ENCODE peak calls at places on chromosomes 6 and 20, in seven cellular contexts. V, Z, X, R, G, E and W are unnamed samples.

GRCh38 chr20:19773471-19773870 is 15.4 kb downstream of the RIN2 start:
- DNase-seq in V (no peak), Z (no peak), X (no peak), R (no peak), G (no peak), E (no peak), W (no peak)

GRCh38 chr6:42339991-42340401 is 111.7 kb downstream of the TRERF1 start:
- DNase-seq in V (no peak), Z (no peak), X (peak), R (no peak), G (no peak), E (no peak), W (no peak)

GRCh38 chr20:43987531-43987930 is 72.9 kb downstream of the TOX2 start:
- DNase-seq in V (no peak), Z (no peak), X (no peak), R (no peak), G (no peak), E (no peak), W (no peak)

GRCh38 chr20:34626978-34627377 is 49.9 kb downstream of the PIGU start:
- DNase-seq in V (no peak), Z (no peak), X (no peak), R (no peak), G (no peak), E (no peak), W (no peak)

GRCh38 chr20:10178727-10179313 is 39.8 kb upstream of the SNAP25 start:
- DNase-seq in V (no peak), Z (no peak), X (no peak), R (no peak), G (no peak), E (no peak), W (no peak)

GRCh38 chr6:80714513-80714912 is 608.0 kb downstream of the BCKDHB start:
- DNase-seq in V (no peak), Z (no peak), X (no peak), R (no peak), G (no peak), E (no peak), W (no peak)

GRCh38 chr6:140623498-140623897 is 1249.0 kb upstream of the CITED2 start:
- DNase-seq in V (peak), Z (no peak), X (peak), R (no peak), G (peak), E (no peak), W (no peak)

GRCh38 chr6:140045116-140045515 is 670.7 kb upstream of the CITED2 start:
- DNase-seq in V (no peak), Z (no peak), X (no peak), R (no peak), G (no peak), E (no peak), W (no peak)

GRCh38 chr6:135146160-135146920 is 34.8 kb upstream of the MYB start:
- DNase-seq in V (no peak), Z (no peak), X (peak), R (no peak), G (no peak), E (no peak), W (no peak)

GRCh38 chr6:142886431-142887170 is 58.4 kb downstream of the HIVEP2 start:
- DNase-seq in V (peak), Z (no peak), X (no peak), R (no peak), G (peak), E (no peak), W (peak)

GRCh38 chr6:130503146-130503545 is 137.3 kb downstream of the TMEM200A start:
- DNase-seq in V (peak), Z (no peak), X (no peak), R (no peak), G (no peak), E (no peak), W (no peak)

GRCh38 chr6:136822379-136823127 is at the start of gene PEX7:
- DNase-seq in V (peak), Z (peak), X (peak), R (peak), G (peak), E (peak), W (peak)

GRCh38 chr6:87697581-87698552 is 4.2 kb downstream of the AKIRIN2 start:
- DNase-seq in V (peak), Z (no peak), X (no peak), R (no peak), G (no peak), E (no peak), W (no peak)

GRCh38 chr20:38119446-38119845 is 45.6 kb downstream of the TGM2 start:
- DNase-seq in V (no peak), Z (peak), X (no peak), R (no peak), G (no peak), E (no peak), W (no peak)

GRCh38 chr6:16547586-16547985 is 213.7 kb downstream of the ATXN1 start:
- DNase-seq in V (no peak), Z (no peak), X (no peak), R (no peak), G (no peak), E (no peak), W (no peak)

GRCh38 chr20:17731233-17731632 is 31.5 kb downstream of the BANF2 start:
- DNase-seq in V (no peak), Z (no peak), X (no peak), R (no peak), G (no peak), E (no peak), W (no peak)

GRCh38 chr20:33814238-33814712 is 3.1 kb downstream of the CHMP4B start:
- DNase-seq in V (no peak), Z (no peak), X (no peak), R (no peak), G (no peak), E (no peak), W (no peak)

GRCh38 chr20:44738779-44739477 is 6.7 kb upstream of the KCNK15 start:
- DNase-seq in V (peak), Z (no peak), X (peak), R (peak), G (peak), E (peak), W (no peak)

GRCh38 chr20:40305303-40305702 is 383.7 kb downstream of the MAFB start:
- DNase-seq in V (no peak), Z (peak), X (no peak), R (no peak), G (no peak), E (no peak), W (no peak)

GRCh38 chr20:56465997-56466396 is 2.4 kb upstream of the RTF2 start:
- DNase-seq in V (no peak), Z (no peak), X (no peak), R (no peak), G (no peak), E (no peak), W (no peak)

GRCh38 chr6:33812669-33813068 is 8.9 kb upstream of the MLN start:
- DNase-seq in V (peak), Z (no peak), X (peak), R (peak), G (peak), E (peak), W (peak)

GRCh38 chr6:7624781-7625710 is 35.0 kb downstream of the SNRNP48 start:
- DNase-seq in V (no peak), Z (peak), X (no peak), R (no peak), G (no peak), E (peak), W (no peak)

GRCh38 chr6:109174911-109175310 is 79.6 kb downstream of the CEP57L1 start:
- DNase-seq in V (no peak), Z (no peak), X (no peak), R (no peak), G (no peak), E (no peak), W (no peak)

GRCh38 chr6:28742668-28743270 is 181.0 kb downstream of the TRIM27 start:
- DNase-seq in V (peak), Z (peak), X (peak), R (no peak), G (peak), E (no peak), W (no peak)

GRCh38 chr20:13183005-13183404 is 38.1 kb upstream of the ISM1 start:
- DNase-seq in V (no peak), Z (no peak), X (no peak), R (no peak), G (no peak), E (no peak), W (no peak)

GRCh38 chr6:44665683-44666082 is 278.2 kb downstream of the CDC5L start:
- DNase-seq in V (no peak), Z (no peak), X (no peak), R (no peak), G (no peak), E (no peak), W (no peak)

GRCh38 chr6:17381429-17382147 is 11.8 kb upstream of the CAP2 start:
- DNase-seq in V (peak), Z (no peak), X (no peak), R (no peak), G (peak), E (no peak), W (no peak)

GRCh38 chr6:48378874-48379407 is 267.9 kb upstream of the PTCHD4 start:
- DNase-seq in V (no peak), Z (no peak), X (no peak), R (no peak), G (no peak), E (no peak), W (no peak)

GRCh38 chr6:69953491-69953890 is 87.1 kb downstream of the COL19A1 start:
- DNase-seq in V (no peak), Z (no peak), X (no peak), R (no peak), G (no peak), E (no peak), W (no peak)

GRCh38 chr6:46998436-46999017 is 43.6 kb downstream of the ADGRF1 start:
- DNase-seq in V (no peak), Z (no peak), X (no peak), R (no peak), G (no peak), E (no peak), W (no peak)

GRCh38 chr20:14986026-14986655 is 648.7 kb upstream of the FLRT3 start:
- DNase-seq in V (no peak), Z (no peak), X (peak), R (no peak), G (peak), E (no peak), W (no peak)

GRCh38 chr6:116461075-116461474 is at the start of gene CALHM6:
- DNase-seq in V (no peak), Z (no peak), X (no peak), R (no peak), G (no peak), E (no peak), W (no peak)

GRCh38 chr6:116465246-116465645 is 4.1 kb downstream of the CALHM6 start:
- DNase-seq in V (no peak), Z (no peak), X (no peak), R (no peak), G (no peak), E (no peak), W (no peak)

GRCh38 chr6:116462516-116462915 is 1.3 kb downstream of the CALHM6 start:
- DNase-seq in V (no peak), Z (no peak), X (no peak), R (no peak), G (no peak), E (no peak), W (no peak)

GRCh38 chr6:116459927-116460326 is 1.2 kb upstream of the CALHM6 start:
- DNase-seq in V (no peak), Z (no peak), X (no peak), R (no peak), G (no peak), E (no peak), W (no peak)

GRCh38 chr6:116461563-116462507 is 660 bp downstream of the CALHM6 start:
- DNase-seq in V (no peak), Z (no peak), X (no peak), R (peak), G (no peak), E (peak), W (no peak)
- TF ChIP-seq CTCF in V (no peak), Z (no peak), X (no peak), R (no peak), G (no peak), E (no peak), W (no peak)

GRCh38 chr20:62822788-62823651 is 6.2 kb downstream of the COL9A3 start:
- DNase-seq in V (no peak), Z (no peak), X (peak), R (peak), G (peak), E (no peak), W (no peak)
- TF ChIP-seq CTCF in V (peak), Z (peak), X (peak), R (peak), G (peak), E (peak), W (peak)

GRCh38 chr6:159919011-159919511 is 28.3 kb downstream of the MAS1 start:
- DNase-seq in V (peak), Z (no peak), X (no peak), R (no peak), G (no peak), E (no peak), W (no peak)
- TF ChIP-seq CTCF in V (no peak), Z (no peak), X (no peak), R (no peak), G (no peak), E (no peak), W (no peak)

DNA sequence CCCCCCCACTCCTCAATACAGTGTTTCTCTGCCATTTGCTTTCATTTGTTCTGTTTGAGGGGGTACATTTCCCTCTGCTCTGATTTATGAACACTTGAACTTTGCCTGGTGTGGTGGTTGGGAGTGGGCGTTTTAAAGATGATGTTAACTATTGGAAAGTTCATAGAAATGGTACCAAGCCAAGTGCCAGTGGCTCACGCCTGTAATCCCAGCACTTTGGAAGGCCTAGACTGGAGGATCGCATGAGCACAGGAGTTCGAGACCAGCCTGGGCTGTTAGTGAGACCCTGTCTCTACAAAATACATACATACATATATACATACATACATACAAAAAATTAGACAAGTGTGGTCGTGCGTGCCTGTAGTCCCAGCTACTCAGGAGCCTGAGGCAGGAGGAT is 1.1 kb downstream of the RAB32 start:
- DNase-seq in V (peak), Z (no peak), X (no peak), R (no peak), G (no peak), E (no peak), W (no peak)
- TF ChIP-seq CTCF in V (no peak), Z (no peak), X (no peak), R (no peak), G (no peak), E (no peak), W (no peak)

GRCh38 chr6:40582892-40583291 is 4.3 kb downstream of the LRFN2 start:
- DNase-seq in V (no peak), Z (no peak), X (no peak), R (peak), G (no peak), E (no peak), W (no peak)
- TF ChIP-seq CTCF in V (no peak), Z (no peak), X (no peak), R (peak), G (no peak), E (no peak), W (peak)

GRCh38 chr6:38739532-38739931 is 24.4 kb downstream of the DNAH8 start:
- DNase-seq in V (peak), Z (no peak), X (no peak), R (no peak), G (no peak), E (no peak), W (no peak)
- TF ChIP-seq CTCF in V (peak), Z (peak), X (no peak), R (peak), G (peak), E (peak), W (peak)

DNA sequence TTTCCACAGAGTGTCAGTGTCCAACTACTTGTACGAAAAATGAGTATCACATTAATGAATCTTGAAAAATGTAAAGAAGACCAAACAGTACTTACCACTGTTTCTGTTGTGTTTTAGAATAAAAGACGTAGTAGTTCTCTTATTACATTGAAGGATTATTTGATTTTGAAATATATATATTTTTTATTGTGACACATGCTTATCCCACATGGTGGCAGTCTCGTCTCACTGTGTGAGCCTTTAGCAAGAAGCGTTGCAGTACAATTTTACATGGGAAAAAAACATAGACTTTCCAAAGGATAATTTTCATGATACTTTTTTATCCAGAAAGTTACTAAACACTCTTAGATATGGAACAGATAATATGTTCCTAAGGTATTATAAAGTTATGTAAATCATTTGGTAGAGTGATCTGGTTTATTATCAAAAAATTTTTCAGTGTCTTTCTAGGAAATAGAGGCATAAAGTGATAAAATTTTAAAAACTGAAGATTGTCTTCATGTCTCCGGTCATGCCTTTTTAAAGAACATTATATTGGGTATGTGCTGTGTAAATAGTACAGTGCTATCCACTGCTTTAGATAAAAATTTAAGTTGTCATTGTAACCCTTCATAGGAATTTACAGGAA is 117.5 kb upstream of the SAMD5 start:
- DNase-seq in V (no peak), Z (no peak), X (peak), R (no peak), G (peak), E (no peak), W (no peak)
- TF ChIP-seq CTCF in V (no peak), Z (peak), X (peak), R (peak), G (peak), E (peak), W (peak)

GRCh38 chr20:11912013-11912663 is 5.6 kb upstream of the BTBD3 start:
- DNase-seq in V (peak), Z (no peak), X (no peak), R (peak), G (peak), E (no peak), W (no peak)
- TF ChIP-seq CTCF in V (peak), Z (no peak), X (no peak), R (peak), G (peak), E (peak), W (peak)

GRCh38 chr6:149190228-149190831 is 127.2 kb upstream of the TAB2 start:
- DNase-seq in V (peak), Z (peak), X (no peak), R (peak), G (peak), E (no peak), W (no peak)
- TF ChIP-seq CTCF in V (no peak), Z (no peak), X (no peak), R (peak), G (no peak), E (no peak), W (peak)

GRCh38 chr6:56246941-56247653 is at the start of gene COL21A1:
- DNase-seq in V (peak), Z (no peak), X (no peak), R (no peak), G (peak), E (peak), W (no peak)
- TF ChIP-seq CTCF in V (peak), Z (peak), X (no peak), R (no peak), G (no peak), E (peak), W (peak)